ENCODE peak calls at places on chromosome X, in five cellular contexts. Y is HCT116, B is activated B cell treated with CpG ODN at 0.5 μM for 24 hours, M is kidney tubule cell, J is stomach. A is an unnamed sample.

GRCh38 chrX:68114573-68115199 is 318.6 kb downstream of the OPHN1 start:
- DNase-seq in J (no peak), Y (no peak), B (no peak), M (peak), A (no peak)

GRCh38 chrX:85004255-85004654 is 578 bp downstream of the APOOL start:
- DNase-seq in Y (no peak), J (no peak), M (peak), B (no peak), A (peak)

GRCh38 chrX:1720826-1721225 is 106.0 kb downstream of the ASMT start:
- DNase-seq in B (no peak), Y (no peak), M (no peak), J (no peak), A (no peak)

GRCh38 chrX:74890676-74891430 is 34.4 kb downstream of the NEXMIF start:
- DNase-seq in B (no peak), Y (no peak), J (no peak), M (peak), A (no peak)

GRCh38 chrX:153819398-153820083 is 10.8 kb downstream of the PDZD4 start:
- DNase-seq in B (no peak), M (no peak), Y (no peak), J (no peak), A (no peak)

GRCh38 chrX:37745354-37745753 is 34.5 kb upstream of the CYBB start:
- DNase-seq in J (peak), B (peak), Y (peak), M (peak), A (peak)

GRCh38 chrX:9525511-9526248 is 60.8 kb downstream of the TBL1X start:
- DNase-seq in J (no peak), Y (no peak), B (no peak), M (no peak), A (no peak)

GRCh38 chrX:55161581-55161980 is 58.6 kb upstream of the PAGE5 start:
- DNase-seq in Y (no peak), J (no peak), B (no peak), M (peak), A (no peak)

GRCh38 chrX:16300831-16301230 is 133.6 kb downstream of the MAGEB17 start:
- DNase-seq in B (no peak), J (no peak), M (no peak), Y (no peak), A (no peak)

GRCh38 chrX:7378406-7378805 is 230.5 kb upstream of the PUDP start:
- DNase-seq in Y (no peak), J (no peak), B (no peak), M (no peak), A (no peak)

GRCh38 chrX:12309733-12310054 is 171.4 kb downstream of the FRMPD4 start:
- DNase-seq in J (no peak), M (no peak), B (no peak), Y (no peak), A (no peak)

GRCh38 chrX:103628386-103629290 is at the start of gene TCEAL1:
- DNase-seq in J (peak), B (peak), M (peak), Y (no peak), A (peak)

GRCh38 chrX:66110112-66110511 is 53.9 kb upstream of the HEPH start:
- DNase-seq in B (no peak), M (peak), J (no peak), Y (peak), A (peak)

GRCh38 chrX:154539077-154539476 is 7.6 kb downstream of the G6PD start:
- DNase-seq in J (no peak), B (no peak), Y (no peak), M (no peak), A (no peak)

GRCh38 chrX:129733335-129733734 is 5.4 kb upstream of the XPNPEP2 start:
- DNase-seq in B (no peak), M (no peak), Y (no peak), J (no peak), A (no peak)

GRCh38 chrX:119325456-119325855 is 73.7 kb upstream of the SLC25A43 start:
- DNase-seq in Y (no peak), M (no peak), B (no peak), J (no peak), A (no peak)

GRCh38 chrX:102067966-102068723 is 57.3 kb upstream of the TCEAL2 start:
- DNase-seq in J (no peak), B (no peak), Y (no peak), M (peak), A (peak)

A was measured in lung microvascular endothelial cell.